ENCODE peak calls at places on chromosomes 5 and 9, in four cellular contexts. K is HepG2, J is A549, Z is K562. N is an unnamed sample.

GRCh38 chr5:144547098-144547499 is 376.4 kb downstream of the KCTD16 start:
- DNase-seq in K (no peak), J (no peak), Z (no peak), N (peak)

GRCh38 chr5:158590936-158591863 is 508.5 kb downstream of the EBF1 start:
- DNase-seq in K (no peak), J (no peak), Z (no peak), N (no peak)

GRCh38 chr5:133936611-133937015 is 31.8 kb downstream of the C5orf15 start:
- DNase-seq in K (no peak), J (no peak), Z (peak), N (no peak)

GRCh38 chr5:134794136-134794535 is 35.6 kb downstream of the DDX46 start:
- DNase-seq in K (no peak), J (no peak), Z (no peak), N (peak)

GRCh38 chr5:176535655-176536131 is 1.5 kb downstream of the RNF44 start:
- DNase-seq in K (peak), J (no peak), Z (peak), N (no peak)

GRCh38 chr9:90608141-90608540 is 34.5 kb downstream of the DIRAS2 start:
- DNase-seq in K (no peak), J (no peak), Z (no peak), N (no peak)

GRCh38 chr9:90053027-90053426 is 448.2 kb downstream of the GADD45G start:
- DNase-seq in K (no peak), J (peak), Z (peak), N (no peak)

GRCh38 chr5:180474569-180474968 is 19.6 kb upstream of the CNOT6 start:
- DNase-seq in K (no peak), J (no peak), Z (no peak), N (no peak)

GRCh38 chr9:34252670-34253459 is 74.0 kb downstream of the UBAP1 start:
- DNase-seq in K (peak), J (peak), Z (peak), N (peak)
- TF ChIP-seq POLR2A in K (no peak), J (no peak), Z (no peak), N (no peak)

DNA sequence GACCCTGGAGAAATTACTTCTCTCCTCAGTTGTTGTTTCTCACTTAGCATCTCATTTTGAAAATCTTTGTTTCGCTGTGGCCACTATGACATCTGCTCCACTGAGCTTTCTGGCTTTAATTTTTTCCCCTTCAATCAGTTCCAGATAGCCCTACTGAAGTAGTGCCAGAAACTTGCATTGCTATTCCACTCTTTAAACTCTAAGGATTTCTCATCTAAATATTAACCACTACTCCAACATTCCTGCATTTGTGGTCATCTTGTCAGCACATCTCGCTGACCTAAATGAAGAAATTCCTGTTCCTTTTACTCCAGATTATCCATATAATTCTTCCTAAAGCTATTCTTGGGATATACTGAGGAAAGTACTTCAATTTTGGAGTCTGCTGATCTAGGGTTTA is 15.3 kb upstream of the NOL6 start:
- DNase-seq in K (no peak), J (no peak), Z (no peak), N (peak)
- TF ChIP-seq MAZ in K (no peak), J (no peak), Z (no peak), N (no peak)

DNA sequence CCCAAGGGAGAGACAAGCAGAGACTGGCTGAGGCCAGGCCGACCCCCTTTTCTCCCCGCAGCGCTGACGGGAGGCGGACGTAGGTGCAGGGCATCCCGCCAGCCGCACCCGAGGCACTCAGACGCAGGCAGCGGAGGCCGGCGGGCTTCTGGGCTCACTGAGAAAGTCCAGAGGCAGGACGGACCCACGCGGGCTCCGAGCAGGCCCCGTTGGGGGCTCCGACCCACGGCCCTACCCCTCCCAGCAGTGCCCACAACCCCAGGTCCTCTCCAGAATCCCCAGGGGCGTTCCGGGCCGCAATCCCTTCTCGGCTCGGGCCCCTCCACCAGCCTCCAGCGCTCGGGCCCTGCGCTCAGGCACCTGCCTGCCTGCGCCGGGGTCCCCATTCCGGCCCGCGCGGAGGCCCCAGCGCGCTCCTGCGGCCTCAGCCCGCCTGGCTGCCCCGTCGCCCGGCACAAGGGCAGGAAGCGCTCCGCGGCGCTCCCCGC is 501 bp downstream of the MTMR12 start:
- DNase-seq in K (no peak), J (peak), Z (peak), N (peak)
- TF ChIP-seq POLR2A in K (peak), J (no peak), Z (no peak), N (peak)

DNA sequence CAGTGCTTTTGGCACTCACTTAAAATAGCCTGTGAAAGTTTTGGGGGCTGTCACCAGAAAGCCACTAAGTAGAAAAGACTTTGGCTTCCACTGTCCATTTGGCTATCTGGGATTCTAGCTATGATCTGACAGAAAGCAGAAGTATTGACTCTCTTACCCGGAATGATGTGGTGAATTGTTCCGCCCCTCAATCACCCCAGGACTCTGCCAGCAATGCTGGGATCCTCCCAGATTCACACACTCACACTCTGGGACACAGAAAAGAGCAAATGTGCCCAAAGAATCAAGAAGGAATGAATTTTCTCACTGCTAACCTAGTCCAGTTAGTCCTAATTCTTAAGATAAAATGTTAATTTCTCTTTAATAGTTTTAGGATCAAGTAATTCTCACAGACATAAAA is 576.9 kb downstream of the BNC2 start:
- DNase-seq in K (no peak), J (no peak), Z (no peak), N (no peak)
- TF ChIP-seq MAZ in K (no peak), J (no peak), Z (no peak), N (no peak)

GRCh38 chr9:35603986-35604577 is 980 bp upstream of the TESK1 start:
- DNase-seq in K (peak), J (peak), Z (peak), N (peak)
- TF ChIP-seq POLR2A in K (peak), J (peak), Z (peak), N (peak)

DNA sequence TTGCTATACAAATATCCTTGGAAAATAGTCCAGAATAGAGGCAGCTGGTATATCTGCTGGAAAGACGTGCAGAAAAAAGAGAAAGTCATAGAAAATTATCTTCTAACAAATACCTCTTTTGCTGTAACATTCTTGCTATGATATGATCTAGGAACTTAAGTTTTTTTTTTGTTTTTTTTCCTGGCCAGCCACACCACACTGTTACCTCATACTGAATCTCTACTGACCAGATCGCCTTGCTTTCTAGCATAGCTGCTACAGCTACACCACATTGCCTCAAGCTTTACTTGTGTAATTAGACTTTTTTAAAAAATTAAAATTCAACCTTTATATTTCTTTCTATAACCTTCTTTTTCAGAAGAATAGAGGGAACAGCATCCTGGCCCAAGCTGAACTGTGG is 142.2 kb upstream of the PRLR start:
- DNase-seq in K (no peak), J (no peak), Z (no peak), N (no peak)
- TF ChIP-seq MAZ in K (no peak), J (no peak), Z (no peak), N (no peak)

GRCh38 chr5:34008721-34009120 is 871 bp upstream of the AMACR start:
- DNase-seq in K (no peak), J (no peak), Z (no peak), N (no peak)

GRCh38 chr5:34009610-34010009 is 1.8 kb upstream of the AMACR start:
- DNase-seq in K (no peak), J (no peak), Z (no peak), N (no peak)

GRCh38 chr5:34005211-34005610 is 2.6 kb downstream of the AMACR start:
- DNase-seq in K (no peak), J (no peak), Z (no peak), N (peak)

GRCh38 chr5:34007116-34007674 is 655 bp downstream of the AMACR start:
- DNase-seq in K (no peak), J (no peak), Z (peak), N (no peak)

GRCh38 chr5:34007675-34008600 is at the start of gene AMACR:
- DNase-seq in K (peak), J (peak), Z (peak), N (peak)
- TF ChIP-seq POLR2A in K (peak), J (peak), Z (peak), N (peak)

GRCh38 chr9:88746744-88747398 is 211.9 kb downstream of the NXNL2 start:
- DNase-seq in K (no peak), J (no peak), Z (no peak), N (no peak)

GRCh38 chr9:88751781-88752180 is 216.8 kb downstream of the NXNL2 start:
- DNase-seq in K (no peak), J (no peak), Z (no peak), N (no peak)

GRCh38 chr9:88748566-88749238 is 213.7 kb downstream of the NXNL2 start:
- DNase-seq in K (no peak), J (no peak), Z (no peak), N (peak)

GRCh38 chr9:88747768-88748167 is 212.8 kb downstream of the NXNL2 start:
- DNase-seq in K (no peak), J (peak), Z (peak), N (peak)

DNA sequence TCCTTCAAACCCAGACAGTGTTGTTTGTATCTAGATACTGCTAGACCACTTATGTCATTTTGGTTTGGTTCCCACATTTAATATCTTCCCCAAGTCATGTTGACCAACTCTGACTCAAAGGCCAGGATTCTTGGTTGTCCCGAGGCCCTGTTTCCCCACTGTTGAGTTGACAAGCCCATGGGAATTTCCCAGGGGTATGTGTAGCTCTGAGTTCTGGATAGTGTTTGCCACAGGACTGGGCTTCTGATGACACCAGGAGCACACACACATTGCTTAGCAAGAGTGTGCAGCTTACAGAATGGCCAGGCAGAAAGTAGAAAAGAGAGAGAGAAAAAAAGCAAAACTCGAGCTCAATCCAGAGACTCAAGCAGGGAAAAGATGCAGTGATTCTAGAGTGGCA is 214.4 kb downstream of the NXNL2 start:
- DNase-seq in K (no peak), J (no peak), Z (no peak), N (peak)
- TF ChIP-seq MAZ in K (no peak), J (no peak), Z (no peak), N (no peak)

GRCh38 chr5:115264786-115265185 is 2.1 kb upstream of the PGGT1B start:
- DNase-seq in K (no peak), J (no peak), Z (no peak), N (no peak)

GRCh38 chr5:115262066-115262404 is 642 bp downstream of the PGGT1B start:
- DNase-seq in K (peak), J (peak), Z (peak), N (peak)

GRCh38 chr5:115260248-115260647 is 2.4 kb downstream of the PGGT1B start:
- DNase-seq in K (no peak), J (no peak), Z (no peak), N (no peak)

GRCh38 chr5:115265220-115265619 is 2.5 kb upstream of the PGGT1B start:
- DNase-seq in K (no peak), J (no peak), Z (no peak), N (no peak)

GRCh38 chr5:115262405-115263247 is at the start of gene PGGT1B:
- DNase-seq in K (peak), J (peak), Z (peak), N (peak)
- TF ChIP-seq POLR2A in K (peak), J (peak), Z (peak), N (peak)

DNA sequence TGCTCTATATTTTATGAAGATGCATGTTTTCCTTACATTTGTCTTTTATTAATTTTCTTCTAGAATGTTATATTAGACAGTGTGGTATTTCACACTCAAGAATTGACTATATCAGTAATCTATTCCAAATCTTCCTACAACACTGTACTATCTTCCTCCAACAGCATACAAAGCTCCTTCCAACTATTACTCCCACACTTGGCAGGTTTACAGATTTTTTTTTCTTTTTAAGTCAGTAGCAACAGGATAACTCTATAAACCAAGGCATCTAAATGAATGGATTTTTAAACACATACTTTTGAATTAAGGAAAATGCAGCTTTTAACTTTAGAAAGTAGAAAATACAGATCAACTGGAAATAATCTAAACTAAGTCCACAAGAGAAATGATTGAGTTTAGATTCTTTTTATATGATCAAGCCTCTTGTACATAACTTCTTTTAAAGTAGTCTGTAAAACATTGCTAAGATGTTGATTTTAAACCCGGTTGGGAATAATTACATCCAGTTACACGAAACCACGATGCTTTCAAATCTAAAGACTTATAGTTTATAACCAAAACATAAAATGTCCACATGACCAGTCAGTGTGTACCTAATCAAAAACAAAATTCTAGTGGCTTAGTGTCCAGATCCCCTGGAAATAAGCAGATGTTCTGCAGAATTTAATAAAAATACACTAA is 281.6 kb downstream of the ADAMTS6 start:
- DNase-seq in K (no peak), J (no peak), Z (no peak), N (peak)
- TF ChIP-seq MAZ in K (no peak), J (no peak), Z (no peak), N (no peak)